ENCODE peak calls at places on chromosomes 6 and 20, in six cellular contexts. Q is activated T-helper 1 cell treated with anti-CD3 and anti-CD28 coated beads, Interleukin-12 subunit alpha, Interleukin-12 subunit beta, Interleukin-2, Interleukin-4 antibody, amounts not matched to agents 30 ng/mL and 10 ng/mL and 1 ng/mL, durations not matched to agents 14 hours and 24 hours and 36 hours; H is astrocyte of the spinal cord; F is EL; J is NCI-H748 treated with DMSO at 0.1 percent for 48 hours; V is AG20443. D is an unnamed sample.

GRCh38 chr6:149166747-149167146 is 150.8 kb upstream of the TAB2 start:
- DNase-seq in Q (no peak), H (peak; percentile 45), F (no peak), J (no peak), V (no peak), D (no peak)

GRCh38 chr20:57686931-57687652 is 22.7 kb downstream of the PMEPA1 start:
- DNase-seq in Q (no peak), H (no peak), F (no peak), J (no peak), V (no peak), D (no peak)

GRCh38 chr20:49986049-49986448 is 3.3 kb downstream of the SNAI1 start:
- DNase-seq in Q (no peak), H (no peak), F (no peak), J (no peak), V (no peak), D (no peak)

GRCh38 chr6:70663881-70664466 is 3.7 kb upstream of the SMAP1 start:
- DNase-seq in Q (no peak), H (no peak), F (no peak), J (no peak), V (no peak), D (no peak)

GRCh38 chr20:35992713-35993335 is 24.4 kb downstream of the CNBD2 start:
- DNase-seq in Q (peak; percentile 27), H (peak; percentile 57), F (peak; percentile 73), J (peak; percentile 56), V (peak; percentile 88), D (peak; percentile 2)

GRCh38 chr6:131199568-131200272 is 64.5 kb downstream of the AKAP7 start:
- DNase-seq in Q (peak; percentile 71), H (peak; percentile 75), F (peak; percentile 54), J (peak; percentile 10), V (peak; percentile 80), D (peak; percentile 64)

GRCh38 chr20:49386848-49387605 is 95.4 kb downstream of the KCNB1 start:
- DNase-seq in Q (no peak), H (no peak), F (no peak), J (peak; percentile 44), V (no peak), D (no peak)

GRCh38 chr6:16518265-16518664 is 243.0 kb downstream of the ATXN1 start:
- DNase-seq in Q (no peak), H (no peak), F (no peak), J (no peak), V (no peak), D (no peak)

GRCh38 chr6:151847064-151847463 is 39.6 kb downstream of the ESR1 start:
- DNase-seq in Q (no peak), H (peak; percentile 54), F (peak; percentile 32), J (no peak), V (peak; percentile 57), D (no peak)

GRCh38 chr6:116971959-116972358 is 94.9 kb downstream of the RFX6 start:
- DNase-seq in Q (no peak), H (peak; percentile 50), F (peak; percentile 45), J (peak; percentile 29), V (peak; percentile 41), D (no peak)

GRCh38 chr20:37305839-37306238 is 16.4 kb downstream of the MANBAL start:
- DNase-seq in Q (no peak), H (no peak), F (no peak), J (no peak), V (no peak), D (no peak)

GRCh38 chr20:38726849-38727601 is 2.7 kb downstream of the SLC32A1 start:
- DNase-seq in Q (peak; percentile 26), H (no peak), F (peak; percentile 28), J (no peak), V (peak; percentile 50), D (peak; percentile 57)

GRCh38 chr6:99746261-99746895 is 139.7 kb downstream of the PRDM13 start:
- DNase-seq in Q (peak; percentile 45), H (peak; percentile 81), F (peak; percentile 76), J (peak; percentile 89), V (peak; percentile 66), D (peak; percentile 39)

GRCh38 chr6:142306736-142307135 is 4.9 kb downstream of the ADGRG6 start:
- DNase-seq in Q (no peak), H (no peak), F (no peak), J (no peak), V (no peak), D (no peak)

GRCh38 chr6:151731313-151731712 is 76.2 kb upstream of the ESR1 start:
- DNase-seq in Q (no peak), H (no peak), F (no peak), J (no peak), V (no peak), D (no peak)

GRCh38 chr20:2133318-2134183 is 31.9 kb downstream of the STK35 start:
- DNase-seq in Q (no peak), H (peak; percentile 77), F (peak; percentile 67), J (no peak), V (peak; percentile 91), D (no peak)

GRCh38 chr6:3653528-3654070 is 97.9 kb downstream of the PXDC1 start:
- DNase-seq in Q (no peak), H (no peak), F (no peak), J (no peak), V (no peak), D (no peak)

GRCh38 chr6:106084973-106085686 is 1.0 kb upstream of the PRDM1 start:
- DNase-seq in Q (no peak), H (peak; percentile 43), F (peak; percentile 72), J (peak; percentile 52), V (no peak), D (no peak)

GRCh38 chr6:151365233-151365632 is 26.1 kb downstream of the ZBTB2 start:
- DNase-seq in Q (no peak), H (no peak), F (no peak), J (no peak), V (no peak), D (no peak)

GRCh38 chr6:31718294-31718693 is 3.1 kb downstream of the LY6G6D start:
- DNase-seq in Q (no peak), H (no peak), F (no peak), J (peak; percentile 84), V (no peak), D (no peak)

D was measured in stimulated activated CD4-positive, alpha-beta T cell treated with anti-CD3 and anti-CD28 coated beads, Interleukin-4, amount 100 ng/mL, for 4 hours.